ENCODE peak calls at places on chromosomes 4 and X, in eight cellular contexts. One of them, this sample, is unnamed.

GRCh38 chr4:2792711-2793577 is at the start of gene SH3BP2:
- DNase-seq in stimulated activated naive CD8-positive, alpha-beta T cell treated with anti-CD3 and anti-CD28 coated beads, Interleukin-15, Interleukin-2, amounts not matched to agents 100 U/mL and 50 U/mL, for 24 hours: peak; percentile 82
- DNase-seq in right cardiac atrium: peak; percentile 97
- DNase-seq in stimulated activated CD4-positive, alpha-beta T cell treated with anti-CD3 and anti-CD28 coated beads, Interleukin-2, amount 100 ng/mL, for 24 hours: peak; percentile 78
- DNase-seq in Calu3: peak; percentile 53
- DNase-seq in nucleus accumbens: no peak
- DNase-seq in nephron progenitor cell: peak; percentile 90
- DNase-seq in cerebellar cortex: peak; percentile 48
- DNase-seq in this sample: peak; percentile 53

GRCh38 chr4:183094393-183095198 is 4.5 kb upstream of the WWC2 start:
- DNase-seq in stimulated activated naive CD8-positive, alpha-beta T cell treated with anti-CD3 and anti-CD28 coated beads, Interleukin-15, Interleukin-2, amounts not matched to agents 100 U/mL and 50 U/mL, for 24 hours: no peak
- DNase-seq in stimulated activated CD4-positive, alpha-beta T cell treated with anti-CD3 and anti-CD28 coated beads, Interleukin-2, amount 100 ng/mL, for 24 hours: no peak
- DNase-seq in Calu3: no peak
- DNase-seq in right cardiac atrium: no peak
- DNase-seq in nephron progenitor cell: no peak
- DNase-seq in cerebellar cortex: no peak
- DNase-seq in nucleus accumbens: no peak
- DNase-seq in this sample: no peak

GRCh38 chr4:106614446-106614845 is 245.9 kb upstream of the GIMD1 start:
- DNase-seq in Calu3: no peak
- DNase-seq in cerebellar cortex: no peak
- DNase-seq in nephron progenitor cell: no peak
- DNase-seq in stimulated activated naive CD8-positive, alpha-beta T cell treated with anti-CD3 and anti-CD28 coated beads, Interleukin-15, Interleukin-2, amounts not matched to agents 100 U/mL and 50 U/mL, for 24 hours: no peak
- DNase-seq in nucleus accumbens: no peak
- DNase-seq in right cardiac atrium: no peak
- DNase-seq in stimulated activated CD4-positive, alpha-beta T cell treated with anti-CD3 and anti-CD28 coated beads, Interleukin-2, amount 100 ng/mL, for 24 hours: no peak
- DNase-seq in this sample: no peak

GRCh38 chr4:40270609-40271008 is 64.5 kb upstream of the CHRNA9 start:
- DNase-seq in stimulated activated CD4-positive, alpha-beta T cell treated with anti-CD3 and anti-CD28 coated beads, Interleukin-2, amount 100 ng/mL, for 24 hours: no peak
- DNase-seq in Calu3: no peak
- DNase-seq in nucleus accumbens: no peak
- DNase-seq in cerebellar cortex: no peak
- DNase-seq in right cardiac atrium: no peak
- DNase-seq in nephron progenitor cell: no peak
- DNase-seq in stimulated activated naive CD8-positive, alpha-beta T cell treated with anti-CD3 and anti-CD28 coated beads, Interleukin-15, Interleukin-2, amounts not matched to agents 100 U/mL and 50 U/mL, for 24 hours: no peak
- DNase-seq in this sample: no peak

GRCh38 chr4:18914182-18914581 is 892.6 kb upstream of the LCORL start:
- DNase-seq in stimulated activated naive CD8-positive, alpha-beta T cell treated with anti-CD3 and anti-CD28 coated beads, Interleukin-15, Interleukin-2, amounts not matched to agents 100 U/mL and 50 U/mL, for 24 hours: no peak
- DNase-seq in nephron progenitor cell: no peak
- DNase-seq in stimulated activated CD4-positive, alpha-beta T cell treated with anti-CD3 and anti-CD28 coated beads, Interleukin-2, amount 100 ng/mL, for 24 hours: no peak
- DNase-seq in Calu3: no peak
- DNase-seq in cerebellar cortex: no peak
- DNase-seq in right cardiac atrium: no peak
- DNase-seq in nucleus accumbens: no peak
- DNase-seq in this sample: no peak

GRCh38 chr4:54998991-54999390 is 126.4 kb downstream of the KDR start:
- DNase-seq in nucleus accumbens: no peak
- DNase-seq in cerebellar cortex: peak; percentile 6
- DNase-seq in right cardiac atrium: no peak
- DNase-seq in stimulated activated naive CD8-positive, alpha-beta T cell treated with anti-CD3 and anti-CD28 coated beads, Interleukin-15, Interleukin-2, amounts not matched to agents 100 U/mL and 50 U/mL, for 24 hours: no peak
- DNase-seq in stimulated activated CD4-positive, alpha-beta T cell treated with anti-CD3 and anti-CD28 coated beads, Interleukin-2, amount 100 ng/mL, for 24 hours: no peak
- DNase-seq in Calu3: no peak
- DNase-seq in nephron progenitor cell: no peak
- DNase-seq in this sample: no peak

GRCh38 chrX:133414399-133415275 is 652 bp downstream of the GPC4 start:
- DNase-seq in nephron progenitor cell: peak; percentile 70
- DNase-seq in cerebellar cortex: no peak
- DNase-seq in stimulated activated CD4-positive, alpha-beta T cell treated with anti-CD3 and anti-CD28 coated beads, Interleukin-2, amount 100 ng/mL, for 24 hours: peak; percentile 3
- DNase-seq in stimulated activated naive CD8-positive, alpha-beta T cell treated with anti-CD3 and anti-CD28 coated beads, Interleukin-15, Interleukin-2, amounts not matched to agents 100 U/mL and 50 U/mL, for 24 hours: peak; percentile 3
- DNase-seq in right cardiac atrium: peak; percentile 56
- DNase-seq in Calu3: peak; percentile 20
- DNase-seq in nucleus accumbens: no peak
- DNase-seq in this sample: no peak

GRCh38 chrX:53312946-53313745 is 31.8 kb upstream of the IQSEC2 start:
- DNase-seq in stimulated activated CD4-positive, alpha-beta T cell treated with anti-CD3 and anti-CD28 coated beads, Interleukin-2, amount 100 ng/mL, for 24 hours: peak; percentile 69
- DNase-seq in nucleus accumbens: peak; percentile 10
- DNase-seq in cerebellar cortex: peak; percentile 75
- DNase-seq in nephron progenitor cell: peak; percentile 74
- DNase-seq in right cardiac atrium: peak; percentile 75
- DNase-seq in Calu3: peak; percentile 66
- DNase-seq in stimulated activated naive CD8-positive, alpha-beta T cell treated with anti-CD3 and anti-CD28 coated beads, Interleukin-15, Interleukin-2, amounts not matched to agents 100 U/mL and 50 U/mL, for 24 hours: peak; percentile 63
- DNase-seq in this sample: peak; percentile 39

GRCh38 chrX:99271641-99272040 is 1138.4 kb downstream of the PCDH19 start:
- DNase-seq in stimulated activated CD4-positive, alpha-beta T cell treated with anti-CD3 and anti-CD28 coated beads, Interleukin-2, amount 100 ng/mL, for 24 hours: no peak
- DNase-seq in cerebellar cortex: no peak
- DNase-seq in nephron progenitor cell: no peak
- DNase-seq in right cardiac atrium: peak; percentile 5
- DNase-seq in nucleus accumbens: no peak
- DNase-seq in Calu3: no peak
- DNase-seq in stimulated activated naive CD8-positive, alpha-beta T cell treated with anti-CD3 and anti-CD28 coated beads, Interleukin-15, Interleukin-2, amounts not matched to agents 100 U/mL and 50 U/mL, for 24 hours: no peak
- DNase-seq in this sample: no peak

GRCh38 chr4:147284218-147284617 is 196.7 kb upstream of the EDNRA start:
- DNase-seq in stimulated activated CD4-positive, alpha-beta T cell treated with anti-CD3 and anti-CD28 coated beads, Interleukin-2, amount 100 ng/mL, for 24 hours: no peak
- DNase-seq in Calu3: no peak
- DNase-seq in stimulated activated naive CD8-positive, alpha-beta T cell treated with anti-CD3 and anti-CD28 coated beads, Interleukin-15, Interleukin-2, amounts not matched to agents 100 U/mL and 50 U/mL, for 24 hours: no peak
- DNase-seq in nucleus accumbens: no peak
- DNase-seq in right cardiac atrium: no peak
- DNase-seq in nephron progenitor cell: no peak
- DNase-seq in cerebellar cortex: no peak
- DNase-seq in this sample: no peak

GRCh38 chrX:69137911-69138310 is 27.3 kb downstream of the PJA1 start:
- DNase-seq in stimulated activated naive CD8-positive, alpha-beta T cell treated with anti-CD3 and anti-CD28 coated beads, Interleukin-15, Interleukin-2, amounts not matched to agents 100 U/mL and 50 U/mL, for 24 hours: no peak
- DNase-seq in nephron progenitor cell: peak; percentile 18
- DNase-seq in cerebellar cortex: no peak
- DNase-seq in stimulated activated CD4-positive, alpha-beta T cell treated with anti-CD3 and anti-CD28 coated beads, Interleukin-2, amount 100 ng/mL, for 24 hours: no peak
- DNase-seq in right cardiac atrium: no peak
- DNase-seq in Calu3: no peak
- DNase-seq in nucleus accumbens: no peak
- DNase-seq in this sample: no peak

GRCh38 chr4:173037242-173037641 is 131.4 kb upstream of the GALNT7 start:
- DNase-seq in nephron progenitor cell: no peak
- DNase-seq in cerebellar cortex: no peak
- DNase-seq in Calu3: no peak
- DNase-seq in nucleus accumbens: no peak
- DNase-seq in right cardiac atrium: no peak
- DNase-seq in stimulated activated naive CD8-positive, alpha-beta T cell treated with anti-CD3 and anti-CD28 coated beads, Interleukin-15, Interleukin-2, amounts not matched to agents 100 U/mL and 50 U/mL, for 24 hours: no peak
- DNase-seq in stimulated activated CD4-positive, alpha-beta T cell treated with anti-CD3 and anti-CD28 coated beads, Interleukin-2, amount 100 ng/mL, for 24 hours: no peak
- DNase-seq in this sample: no peak